ENCODE peak calls at places on chromosomes 6 and 20, in seven cellular contexts. M is lung, A is heart left ventricle, T is pancreas, V is fibroblast of lung, L is mesenchymal stem cell, U is Peyer's patch. I is an unnamed sample.
A peak's percentile ranks its signal among the peaks of the same experiment; 100 is the strongest.

GRCh38 chr6:44073612-44074382 is 53.5 kb downstream of the MRPL14 start:
- DNase-seq in T (no peak), A (no peak), V (peak; percentile 58), L (peak; percentile 48), U (no peak), M (no peak), I (no peak)

GRCh38 chr6:119112856-119113530 is 34.5 kb upstream of the FAM184A start:
- DNase-seq in A (no peak), L (no peak), T (no peak), U (no peak), V (no peak), M (no peak), I (no peak)

GRCh38 chr6:5246141-5246869 is 14.4 kb downstream of the LYRM4 start:
- DNase-seq in U (no peak), V (no peak), M (peak; percentile 36), T (no peak), A (no peak), L (no peak), I (no peak)

GRCh38 chr6:111230351-111231077 is 143.2 kb downstream of the SLC16A10 start:
- DNase-seq in T (no peak), L (peak; percentile 79), V (peak; percentile 93), M (no peak), A (no peak), U (no peak), I (no peak)

GRCh38 chr6:122033564-122034181 is 365.8 kb upstream of the HSF2 start:
- DNase-seq in A (no peak), U (no peak), M (no peak), T (no peak), L (peak; percentile 77), V (peak; percentile 74), I (no peak)

GRCh38 chr6:106792536-106793236 is 163.3 kb downstream of the QRSL1 start:
- DNase-seq in L (no peak), V (no peak), M (no peak), U (no peak), T (peak; percentile 57), A (no peak), I (no peak)

GRCh38 chr20:56373942-56374341 is 15.2 kb downstream of the FAM210B start:
- DNase-seq in U (no peak), T (no peak), A (no peak), L (peak; percentile 96), M (no peak), V (peak; percentile 99), I (no peak)

GRCh38 chr20:37243076-37243936 is 18.3 kb downstream of the GHRH start:
- DNase-seq in T (no peak), V (no peak), U (no peak), L (no peak), M (no peak), A (no peak), I (no peak)

GRCh38 chr6:123316733-123317323 is 319.9 kb downstream of the TRDN start:
- DNase-seq in M (no peak), V (peak; percentile 37), T (no peak), A (no peak), U (no peak), L (peak; percentile 12), I (no peak)

GRCh38 chr6:89375427-89375868 is 22.9 kb upstream of the UBE2J1 start:
- DNase-seq in A (peak; percentile 65), L (no peak), U (peak; percentile 61), M (peak; percentile 79), V (no peak), T (peak; percentile 75), I (peak; percentile 74)

GRCh38 chr6:6682225-6682624 is 93.7 kb downstream of the LY86 start:
- DNase-seq in T (no peak), V (no peak), A (no peak), U (no peak), M (no peak), L (no peak), I (peak; percentile 36)

GRCh38 chr6:130717657-130718056 is 109.5 kb upstream of the SMLR1 start:
- DNase-seq in T (no peak), M (no peak), U (no peak), V (no peak), L (no peak), A (no peak), I (no peak)

GRCh38 chr6:88908598-88909548 is 54.5 kb downstream of the RNGTT start:
- DNase-seq in U (no peak), M (no peak), T (no peak), V (no peak), A (peak; percentile 61), L (no peak), I (no peak)

GRCh38 chr6:121851056-121851455 is 415.6 kb downstream of the GJA1 start:
- DNase-seq in L (peak; percentile 41), U (no peak), M (no peak), V (no peak), A (no peak), T (no peak), I (no peak)

GRCh38 chr6:158060447-158061360 is 79.0 kb downstream of the SYNJ2 start:
- DNase-seq in T (peak; percentile 77), V (peak; percentile 93), U (peak; percentile 52), A (peak; percentile 88), L (peak; percentile 90), M (peak; percentile 79), I (peak; percentile 78)

GRCh38 chr6:46974786-46975185 is 53.0 kb upstream of the ADGRF5 start:
- DNase-seq in V (no peak), L (no peak), A (no peak), U (no peak), T (no peak), M (no peak), I (no peak)

GRCh38 chr20:49115565-49115964 is 69.5 kb downstream of the CSE1L start:
- DNase-seq in M (no peak), A (no peak), L (peak; percentile 44), V (peak; percentile 64), T (no peak), U (no peak), I (no peak)

GRCh38 chr6:163645560-163645959 is 231.0 kb downstream of the QKI start:
- DNase-seq in U (no peak), T (no peak), L (no peak), M (no peak), A (no peak), V (no peak), I (no peak)

DNA sequence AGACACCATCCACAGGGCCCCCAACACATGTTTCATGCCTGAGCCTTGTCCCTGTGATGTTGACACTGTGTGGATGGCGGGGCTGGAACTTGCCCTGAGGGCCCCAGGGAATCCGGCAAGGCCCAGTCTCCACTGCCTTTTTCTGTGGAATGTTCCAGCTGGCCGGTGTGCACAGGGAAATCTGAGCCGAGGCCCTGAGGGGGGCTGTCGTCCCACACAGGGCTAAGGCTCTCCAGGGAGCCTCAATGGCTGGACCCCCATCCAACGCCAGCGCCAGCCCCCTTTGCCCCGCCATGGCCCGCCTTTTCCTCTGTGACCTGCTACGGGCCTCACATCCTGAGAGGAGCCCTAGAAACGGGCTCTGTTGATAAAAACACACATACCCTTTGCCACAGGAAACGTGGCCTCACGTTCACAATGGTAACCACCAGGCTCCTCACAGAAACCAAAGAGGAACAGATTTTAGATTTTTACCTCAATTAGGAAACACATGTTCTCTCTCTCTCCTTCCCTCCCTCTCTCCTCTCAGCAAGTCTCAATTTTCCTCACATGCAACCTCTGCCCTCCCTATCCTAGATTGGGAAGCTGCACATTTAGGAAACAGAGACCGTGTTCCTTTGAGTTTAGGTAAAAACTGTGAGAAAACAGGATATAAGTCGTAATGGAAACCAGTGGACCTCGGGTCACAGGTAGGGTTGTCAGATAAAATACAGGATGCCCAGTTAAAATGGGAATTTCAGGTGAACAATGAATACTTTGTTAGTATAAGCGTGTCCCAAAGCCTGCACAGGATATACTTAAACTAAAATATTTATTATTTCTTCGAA is 13.7 kb upstream of the ZNF831 start:
- DNase-seq in T (no peak), U (no peak), L (no peak), A (no peak), V (no peak), M (no peak), I (no peak)
- H3K4me3 ChIP-seq in T (no peak overlapping the region), U (no peak overlapping the region), L (no peak overlapping the region), A (no peak overlapping the region), V (no peak overlapping the region), M (no peak overlapping the region), I (no peak overlapping the region)

GRCh38 chr6:35176625-35177024 is 35.5 kb upstream of the TCP11 start:
- DNase-seq in M (no peak), L (no peak), A (no peak), U (no peak), V (no peak), T (no peak), I (no peak)
- H3K4me1 ChIP-seq in M (peaks cover 1% of the 10 kb centered on the region), L (peaks cover under 1% of the 10 kb centered on the region), A (peaks cover 22% of the 10 kb centered on the region), U (no peaks in the 10 kb centered on the region), V (no peaks in the 10 kb centered on the region), T (no peaks in the 10 kb centered on the region), I (no peaks in the 10 kb centered on the region)

DNA sequence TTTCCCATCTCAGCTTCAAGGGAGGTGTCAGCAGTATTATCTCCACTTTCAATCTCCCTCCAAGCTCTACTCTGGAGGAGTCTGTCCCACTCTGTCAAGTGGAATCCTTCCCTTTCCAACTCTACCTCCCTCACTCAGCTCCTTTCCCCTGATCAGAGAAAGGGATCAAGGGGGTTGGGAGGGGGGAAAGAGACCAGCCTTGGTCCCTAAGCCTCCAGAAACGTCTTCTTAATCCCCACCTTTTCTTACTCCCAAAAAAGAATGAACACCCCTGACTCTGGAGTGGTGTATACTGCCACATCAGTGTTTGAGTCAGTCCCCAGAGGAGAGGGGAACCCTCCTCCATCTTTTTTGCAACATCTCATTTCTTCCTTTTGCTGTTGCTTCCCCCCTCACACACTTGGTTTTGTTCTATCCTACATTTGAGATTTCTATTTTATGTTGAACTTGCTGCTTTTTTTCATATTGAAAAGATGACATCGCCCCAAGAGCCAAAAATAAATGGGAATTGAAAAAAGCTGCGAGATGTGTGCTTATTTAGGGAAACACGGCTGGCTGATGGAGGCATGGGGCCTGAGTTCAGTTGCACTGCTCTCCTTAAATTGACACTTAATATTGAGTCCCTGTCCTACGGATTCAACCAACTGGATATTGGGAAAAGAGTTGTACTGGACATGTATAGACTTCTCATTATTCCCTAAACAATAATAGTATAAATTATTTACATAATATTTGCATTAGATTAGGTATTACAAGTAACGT is 4.9 kb downstream of the TUBB start:
- DNase-seq in V (no peak), L (no peak), U (no peak), A (no peak), T (no peak), M (no peak), I (no peak)
- H3K36me3 ChIP-seq in V (peaks cover 14% of the 10 kb centered on the region), L (peaks cover 50% of the 10 kb centered on the region), U (no peaks in the 10 kb centered on the region), A (peaks cover 75% of the 10 kb centered on the region), T (peaks cover 43% of the 10 kb centered on the region), M (peaks cover 36% of the 10 kb centered on the region), I (peaks cover 4% of the 10 kb centered on the region)

GRCh38 chr20:64039293-64040160 is 3.5 kb downstream of the C20orf204 start:
- DNase-seq in T (no peak), A (no peak), L (no peak), V (no peak), M (no peak), U (no peak), I (no peak)
- H3K4me3 ChIP-seq in T (peak overlapping the region; percentile 65), A (peak overlapping the region; percentile 59), L (peak overlapping the region; percentile 51), V (no peak overlapping the region), M (no peak overlapping the region), U (peak overlapping the region; percentile 59), I (no peak overlapping the region)

GRCh38 chr6:161407581-161407980 is 133.7 kb upstream of the AGPAT4 start:
- DNase-seq in U (no peak), A (no peak), M (no peak), L (peak; percentile 74), V (peak; percentile 86), T (no peak), I (no peak)
- H3K4me1 ChIP-seq in U (no peaks in the 10 kb centered on the region), A (no peaks in the 10 kb centered on the region), M (no peaks in the 10 kb centered on the region), L (peaks cover 2% of the 10 kb centered on the region), V (peaks cover 3% of the 10 kb centered on the region), T (peaks cover 5% of the 10 kb centered on the region), I (no peaks in the 10 kb centered on the region)